ENCODE peak calls at places on chromosomes 11 and 22, in ten cellular contexts. B, I, Z, Y, J, P, F, S, R and G are unnamed samples.

GRCh38 chr11:71998649-71999310 is at the start of gene IL18BP:
- DNase-seq in I (peak), Z (no peak), B (no peak), F (no peak), R (no peak), J (no peak), S (no peak), Y (no peak), P (no peak), G (no peak)

GRCh38 chr11:69199583-69200295 is 44.0 kb downstream of the SMIM38 start:
- DNase-seq in I (no peak), J (no peak), R (no peak), Y (no peak), F (no peak), B (no peak), Z (no peak), S (no peak), P (no peak), G (no peak)

GRCh38 chr22:32354360-32355351 is 3.0 kb upstream of the RFPL3 start:
- DNase-seq in Y (peak), R (no peak), P (no peak), Z (peak), I (no peak), F (no peak), J (no peak), S (no peak), B (peak), G (no peak)

GRCh38 chr11:132792341-132793140 is 739.8 kb downstream of the OPCML start:
- DNase-seq in R (peak), P (no peak), F (no peak), B (no peak), I (no peak), Y (no peak), Z (no peak), J (no peak), S (peak), G (no peak)

GRCh38 chr22:42879371-42880021 is 22.4 kb upstream of the ARFGAP3 start:
- DNase-seq in Y (no peak), S (no peak), B (no peak), I (no peak), P (no peak), J (no peak), R (no peak), F (no peak), Z (no peak), G (no peak)

GRCh38 chr11:118476676-118477075 is 40.4 kb downstream of the KMT2A start:
- DNase-seq in P (no peak), R (no peak), J (no peak), S (no peak), B (peak), Z (no peak), Y (peak), F (no peak), I (no peak), G (no peak)

GRCh38 chr11:62435741-62436485 is 17.1 kb downstream of the SCGB1A1 start:
- DNase-seq in P (no peak), B (no peak), R (no peak), F (no peak), Y (no peak), J (no peak), Z (no peak), S (no peak), I (no peak), G (no peak)

GRCh38 chr11:35875063-35875462 is 68.8 kb upstream of the LDLRAD3 start:
- DNase-seq in J (no peak), R (no peak), S (no peak), P (no peak), I (no peak), F (no peak), B (no peak), Y (no peak), Z (no peak), G (no peak)

GRCh38 chr22:47298017-47298820 is 535.8 kb downstream of the TBC1D22A start:
- DNase-seq in Y (no peak), F (no peak), S (no peak), Z (no peak), J (no peak), I (no peak), P (no peak), R (peak), B (no peak), G (no peak)

GRCh38 chr11:46119352-46120216 is 1.7 kb downstream of the PHF21A start:
- DNase-seq in J (no peak), Z (peak), F (no peak), R (peak), B (peak), I (peak), Y (peak), S (peak), P (no peak), G (no peak)

GRCh38 chr22:17957683-17958082 is 66.7 kb downstream of the MICAL3 start:
- DNase-seq in Z (no peak), Y (no peak), P (no peak), F (no peak), B (peak), R (no peak), J (no peak), I (no peak), S (no peak), G (no peak)

GRCh38 chr22:28799125-28799833 is 1.1 kb downstream of the XBP1 start:
- DNase-seq in B (peak), S (no peak), I (no peak), P (peak), J (peak), Y (peak), F (peak), Z (peak), R (no peak), G (no peak)

GRCh38 chr11:114377612-114378267 is 22.6 kb downstream of the C11orf71 start:
- DNase-seq in Y (peak), I (no peak), J (peak), B (peak), S (no peak), P (peak), Z (peak), R (no peak), F (peak), G (no peak)

GRCh38 chr22:47175151-47175760 is 412.8 kb downstream of the TBC1D22A start:
- DNase-seq in F (no peak), I (no peak), P (no peak), B (peak), R (no peak), Z (no peak), J (no peak), Y (no peak), S (no peak), G (peak)

GRCh38 chr22:43381693-43382092 is 30.1 kb upstream of the MPPED1 start:
- DNase-seq in J (no peak), Y (no peak), P (no peak), B (no peak), Z (no peak), F (no peak), S (no peak), I (no peak), R (no peak), G (no peak)

GRCh38 chr11:121237686-121238658 is 54.6 kb upstream of the SC5D start:
- DNase-seq in Y (peak), S (no peak), P (no peak), I (no peak), J (no peak), F (no peak), B (peak), Z (peak), R (no peak), G (no peak)

GRCh38 chr11:81222491-81222890 is 1511.2 kb downstream of the FAM181B start:
- DNase-seq in J (no peak), Y (no peak), R (peak), I (no peak), S (no peak), Z (no peak), F (no peak), P (no peak), B (no peak), G (no peak)

GRCh38 chr11:2679011-2679676 is 20.6 kb downstream of the KCNQ1OT1 start:
- DNase-seq in B (no peak), J (no peak), Z (no peak), R (no peak), Y (no peak), F (no peak), I (no peak), S (no peak), P (no peak), G (peak)

GRCh38 chr22:46619830-46620501 is at the start of gene GRAMD4:
- DNase-seq in P (no peak), Y (no peak), Z (peak), R (no peak), B (peak), J (no peak), I (no peak), S (no peak), F (no peak), G (no peak)

GRCh38 chr22:39125622-39126021 is 26.9 kb downstream of the CBX7 start:
- DNase-seq in R (no peak), S (no peak), Z (no peak), F (no peak), P (no peak), I (no peak), Y (no peak), J (no peak), B (no peak), G (no peak)

GRCh38 chr11:114237321-114238280 is 58.6 kb upstream of the NNMT start:
- DNase-seq in B (no peak), P (no peak), F (no peak), S (no peak), J (no peak), R (no peak), Y (no peak), Z (no peak), I (no peak), G (no peak)

GRCh38 chr22:25970348-25970995 is 198.8 kb upstream of the SEZ6L start:
- DNase-seq in Z (no peak), P (no peak), J (no peak), B (no peak), F (no peak), R (no peak), Y (no peak), S (peak), I (no peak), G (no peak)

GRCh38 chr22:31897842-31898241 is 46.5 kb upstream of the YWHAH start:
- DNase-seq in I (no peak), J (no peak), F (no peak), B (peak), S (no peak), Y (no peak), Z (peak), P (no peak), R (no peak), G (no peak)

GRCh38 chr11:134362192-134362901 is 30.6 kb downstream of the GLB1L2 start:
- DNase-seq in B (no peak), I (no peak), R (no peak), Y (no peak), S (no peak), J (no peak), F (no peak), Z (no peak), P (no peak), G (no peak)

GRCh38 chr11:5258543-5259262 is 4.1 kb upstream of the HBG2 start:
- DNase-seq in F (no peak), Y (no peak), R (peak), Z (no peak), I (no peak), B (no peak), J (no peak), P (no peak), S (no peak), G (no peak)

GRCh38 chr11:133892584-133893380 is 47.5 kb upstream of the SPATA19 start:
- DNase-seq in P (no peak), F (no peak), I (no peak), J (no peak), R (no peak), Z (no peak), B (no peak), S (no peak), Y (no peak), G (no peak)